ENCODE peak calls at places on chromosomes 11 and 22, in ten cellular contexts. L is endothelial cell of umbilical vein, U is GM12878, D is suprapubic skin, S is esophagus muscularis mucosa, F is transverse colon, Q is HCT116, J is stomach, W is sigmoid colon, H is breast epithelium. Y is an unnamed sample.

GRCh38 chr11:120304526-120304925 is 20.6 kb upstream of the TLCD5 start:
- DNase-seq in U (no peak), J (no peak), W (no peak), D (no peak), F (no peak), Q (peak; percentile 34), S (no peak), L (no peak), H (no peak), Y (no peak)

GRCh38 chr11:19437760-19438159 is 197.0 kb upstream of the E2F8 start:
- DNase-seq in S (no peak), Q (no peak), H (no peak), D (no peak), U (no peak), J (no peak), F (no peak), W (no peak), L (peak; percentile 85), Y (no peak)

GRCh38 chr11:34192481-34193401 is 87.3 kb downstream of the NAT10 start:
- DNase-seq in H (peak; percentile 48), S (no peak), L (no peak), Q (peak; percentile 60), W (peak; percentile 86), D (peak; percentile 80), J (peak; percentile 45), U (no peak), F (peak; percentile 28), Y (no peak)

GRCh38 chr22:17476838-17477237 is 86.5 kb upstream of the SLC25A18 start:
- DNase-seq in J (no peak), Q (no peak), U (no peak), L (no peak), S (no peak), H (no peak), F (no peak), D (no peak), W (no peak), Y (no peak)

GRCh38 chr11:115676206-115676605 is 172.0 kb upstream of the CADM1 start:
- DNase-seq in H (no peak), D (no peak), Q (no peak), L (no peak), J (no peak), U (no peak), W (peak; percentile 20), S (no peak), F (no peak), Y (no peak)

GRCh38 chr11:110951041-110951440 is 238.8 kb upstream of the ARHGAP20 start:
- DNase-seq in H (no peak), W (no peak), J (peak; percentile 35), Q (no peak), S (no peak), U (no peak), F (no peak), D (no peak), L (no peak), Y (no peak)

GRCh38 chr11:119479685-119480275 is 56.8 kb upstream of the THY1 start:
- DNase-seq in H (peak; percentile 8), U (no peak), W (no peak), D (peak; percentile 15), J (no peak), L (peak; percentile 17), F (no peak), Q (no peak), S (peak; percentile 53), Y (no peak)

GRCh38 chr11:2877474-2877873 is 8.1 kb downstream of the CDKN1C start:
- DNase-seq in Q (no peak), W (no peak), U (no peak), D (no peak), L (no peak), S (no peak), H (no peak), J (no peak), F (no peak), Y (no peak)

DNA sequence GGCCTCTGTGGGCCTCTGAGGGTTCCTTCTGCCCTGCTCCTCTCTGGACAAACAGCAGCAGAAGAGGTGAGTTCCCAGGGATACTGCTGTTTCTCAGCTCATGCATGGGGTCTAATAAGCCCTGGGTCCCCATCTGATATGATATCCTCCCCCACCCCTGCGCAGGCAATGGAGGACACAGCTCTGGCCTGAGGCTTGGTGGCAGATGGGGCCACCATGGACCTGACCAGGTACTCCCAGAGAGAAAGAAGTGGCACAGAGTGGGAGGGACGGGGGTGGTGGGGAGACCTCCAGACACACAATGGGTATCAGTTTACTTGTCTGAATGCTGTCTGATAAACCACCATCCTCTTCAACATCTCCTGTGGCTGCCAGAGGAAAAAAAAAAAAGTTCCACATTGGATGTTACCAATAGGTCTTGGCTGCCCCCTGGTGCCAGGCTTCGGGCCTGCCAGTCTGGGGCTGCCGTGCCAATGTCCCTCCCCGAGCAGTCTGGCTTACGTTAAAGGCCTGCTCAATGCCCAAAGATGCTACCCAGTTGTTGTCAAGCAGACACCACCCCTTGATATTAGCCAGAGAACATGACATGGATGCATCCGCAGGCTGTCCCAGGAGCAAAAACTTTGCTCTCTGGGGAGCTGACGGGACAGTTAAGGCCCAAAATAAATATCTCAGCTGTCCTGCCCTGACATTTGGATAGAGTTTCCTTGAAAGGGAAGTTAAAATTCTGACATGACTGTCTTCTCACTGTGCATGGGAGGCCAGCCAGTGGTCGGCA is 27.9 kb upstream of the ABCC8 start:
- DNase-seq in L (peak; percentile 60), F (peak; percentile 83), U (no peak), S (no peak), Q (peak; percentile 29), D (no peak), W (peak; percentile 91), J (peak; percentile 90), H (peak; percentile 77), Y (peak; percentile 92)
- TF ChIP-seq POLR2AphosphoS5 in L (no peak), F (peak; percentile 72), U (no peak), S (peak; percentile 32), Q (no peak), D (no peak), W (peak; percentile 98), J (no peak), H (no peak), Y (peak; percentile 32)

DNA sequence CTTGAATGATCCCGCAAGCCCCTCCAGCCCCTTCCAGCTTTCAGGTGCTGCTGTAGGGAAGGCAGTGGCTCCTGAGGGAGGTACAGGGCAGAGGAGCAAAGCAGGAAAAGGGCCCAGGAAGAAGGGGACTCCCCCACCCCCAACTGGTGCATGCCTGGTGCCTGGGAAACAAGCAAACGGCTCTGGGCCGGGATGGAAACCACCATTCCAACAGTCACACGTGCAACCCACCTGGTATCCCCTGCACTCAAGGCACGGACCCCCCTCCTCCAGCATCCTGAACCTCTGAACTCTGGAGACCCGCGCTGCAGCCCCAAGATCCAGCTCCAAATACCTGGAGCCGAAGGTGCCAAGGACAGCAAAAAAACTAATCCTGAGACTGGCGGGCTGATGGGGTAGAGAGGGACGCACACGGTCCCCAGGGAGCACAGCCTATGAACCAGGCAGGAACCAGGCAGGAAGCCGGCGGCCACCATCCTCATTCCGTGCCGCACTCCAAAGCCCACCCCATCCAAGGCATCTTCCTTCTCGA is 537 bp downstream of the SCN4B start:
- DNase-seq in W (no peak), S (no peak), F (no peak), J (no peak), U (no peak), L (no peak), H (no peak), Q (no peak), D (no peak), Y (no peak)
- H3K27ac ChIP-seq in W (peak overlapping the region; percentile 34), S (no peak overlapping the region), F (no peak overlapping the region), J (no peak overlapping the region), U (no peak overlapping the region), L (no peak overlapping the region), H (peak overlapping the region; percentile 59), Q (no peak overlapping the region), D (no peak overlapping the region), Y (no peak overlapping the region)

GRCh38 chr11:117229931-117230285 is 2.0 kb downstream of the PCSK7 start:
- DNase-seq in W (peak; percentile 53), D (no peak), U (no peak), Q (no peak), F (no peak), L (no peak), J (no peak), S (no peak), H (no peak), Y (no peak)

GRCh38 chr11:117232022-117232878 is at the start of the genes PCSK7 and RNF214:
- DNase-seq in S (peak; percentile 93), W (peak; percentile 92), J (peak; percentile 82), F (peak; percentile 84), D (peak; percentile 86), L (peak; percentile 79), Q (no peak), U (peak; percentile 20), H (peak; percentile 71), Y (peak; percentile 95)

GRCh38 chr11:117230286-117230961 is 1.4 kb downstream of the PCSK7 start:
- DNase-seq in Q (no peak), H (no peak), J (no peak), D (no peak), L (no peak), U (peak; percentile 45), W (peak; percentile 58), S (no peak), F (no peak), Y (no peak)

GRCh38 chr11:117231637-117232021 is 244 bp downstream of the PCSK7 start:
- DNase-seq in W (no peak), U (no peak), S (no peak), F (no peak), Q (no peak), D (no peak), H (no peak), L (peak; percentile 22), J (no peak), Y (no peak)

DNA sequence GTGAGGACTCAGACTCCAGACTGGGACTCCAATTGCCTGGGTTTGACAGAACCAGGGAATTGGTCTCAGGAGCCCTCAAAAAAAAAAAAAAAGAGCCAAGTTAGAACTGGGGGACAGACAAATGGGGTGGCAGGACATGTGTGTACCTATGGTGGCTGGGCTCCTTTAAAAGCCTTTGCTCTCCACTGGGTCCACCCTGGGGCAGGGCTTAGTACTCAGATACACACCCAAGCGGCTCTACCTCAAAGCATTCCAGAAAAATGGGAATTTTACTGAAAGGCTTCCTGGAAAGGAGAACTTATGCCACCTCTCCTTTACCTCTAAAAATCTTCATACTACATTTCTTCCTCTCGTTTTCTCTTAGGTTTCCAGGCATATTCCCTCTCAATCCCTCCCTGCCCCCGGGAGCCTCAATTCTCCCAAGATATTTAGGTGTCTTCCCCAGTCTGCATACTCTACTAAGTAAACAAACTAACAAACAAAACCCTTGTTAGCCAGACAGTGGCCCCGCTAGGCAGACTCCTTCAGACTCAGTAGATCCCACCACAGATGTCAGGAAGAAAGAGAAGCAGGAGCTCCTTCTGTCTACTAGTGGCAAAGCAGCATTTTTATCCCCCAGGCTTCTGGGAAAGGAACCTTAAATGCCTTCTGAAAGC is 764 bp downstream of the PCSK7 start:
- DNase-seq in D (no peak), L (no peak), Q (no peak), F (peak; percentile 67), H (no peak), W (no peak), S (no peak), U (no peak), J (no peak), Y (no peak)
- H3K4me3 ChIP-seq in D (peak overlapping the region; percentile 92), L (peak overlapping the region; percentile 82), Q (peak overlapping the region; percentile 69), F (peak overlapping the region; percentile 79), H (peak overlapping the region; percentile 93), W (peak overlapping the region; percentile 97), S (peak overlapping the region; percentile 95), U (peak overlapping the region; percentile 87), J (peak overlapping the region; percentile 84), Y (peak overlapping the region; percentile 94)

GRCh38 chr11:134581121-134581626 is 169.1 kb upstream of the B3GAT1 start:
- DNase-seq in S (peak; percentile 72), W (peak; percentile 28), U (no peak), L (no peak), H (no peak), F (no peak), J (no peak), Q (no peak), D (no peak), Y (no peak)
- TF ChIP-seq POLR2AphosphoS5 in S (no peak), W (no peak), U (no peak), L (no peak), H (no peak), F (no peak), J (no peak), Q (no peak), D (no peak), Y (no peak)

Y was measured in spleen.